ENCODE peak calls at places on chromosomes 6 and 20, in ten cellular contexts. One of them, this sample, is unnamed.

GRCh38 chr6:6748001-6748400 is 159.5 kb downstream of the LY86 start:
- DNase-seq in ACHN: no peak
- DNase-seq in right atrium auricular region: no peak
- DNase-seq in activated CD8-positive, alpha-beta memory T cell treated with anti-CD3 and anti-CD28 coated beads, Interleukin-2, amount 50 U/mL, for 4 hours: no peak
- DNase-seq in omental fat pad: no peak
- DNase-seq in stimulated activated effector memory CD8-positive, alpha-beta T cell treated with anti-CD3 and anti-CD28 coated beads, Interleukin-12 subunit alpha, Interleukin-12 subunit beta, amount 100 ng/mL, for 72 hours: no peak
- DNase-seq in stimulated activated CD4-positive, alpha-beta T cell treated with anti-CD3 and anti-CD28 coated beads, Interleukin-4, amount 100 ng/mL, for 1 hour: no peak
- DNase-seq in HTR-8/SVneo: no peak
- DNase-seq in GM12878: no peak
- DNase-seq in GM18507: no peak
- DNase-seq in this sample: no peak

GRCh38 chr20:35708502-35708901 is 9.3 kb downstream of the ROMO1 start:
- DNase-seq in stimulated activated effector memory CD8-positive, alpha-beta T cell treated with anti-CD3 and anti-CD28 coated beads, Interleukin-12 subunit alpha, Interleukin-12 subunit beta, amount 100 ng/mL, for 72 hours: no peak
- DNase-seq in stimulated activated CD4-positive, alpha-beta T cell treated with anti-CD3 and anti-CD28 coated beads, Interleukin-4, amount 100 ng/mL, for 1 hour: no peak
- DNase-seq in GM12878: no peak
- DNase-seq in ACHN: no peak
- DNase-seq in omental fat pad: no peak
- DNase-seq in right atrium auricular region: no peak
- DNase-seq in activated CD8-positive, alpha-beta memory T cell treated with anti-CD3 and anti-CD28 coated beads, Interleukin-2, amount 50 U/mL, for 4 hours: no peak
- DNase-seq in GM18507: no peak
- DNase-seq in HTR-8/SVneo: no peak
- DNase-seq in this sample: no peak

GRCh38 chr6:157249756-157250155 is 73.6 kb downstream of the TMEM242 start:
- DNase-seq in right atrium auricular region: no peak
- DNase-seq in GM18507: no peak
- DNase-seq in stimulated activated effector memory CD8-positive, alpha-beta T cell treated with anti-CD3 and anti-CD28 coated beads, Interleukin-12 subunit alpha, Interleukin-12 subunit beta, amount 100 ng/mL, for 72 hours: no peak
- DNase-seq in GM12878: no peak
- DNase-seq in activated CD8-positive, alpha-beta memory T cell treated with anti-CD3 and anti-CD28 coated beads, Interleukin-2, amount 50 U/mL, for 4 hours: no peak
- DNase-seq in stimulated activated CD4-positive, alpha-beta T cell treated with anti-CD3 and anti-CD28 coated beads, Interleukin-4, amount 100 ng/mL, for 1 hour: no peak
- DNase-seq in ACHN: no peak
- DNase-seq in omental fat pad: no peak
- DNase-seq in HTR-8/SVneo: no peak
- DNase-seq in this sample: no peak

GRCh38 chr20:13396036-13396435 is 175.0 kb downstream of the ISM1 start:
- DNase-seq in GM18507: no peak
- DNase-seq in activated CD8-positive, alpha-beta memory T cell treated with anti-CD3 and anti-CD28 coated beads, Interleukin-2, amount 50 U/mL, for 4 hours: no peak
- DNase-seq in HTR-8/SVneo: no peak
- DNase-seq in stimulated activated CD4-positive, alpha-beta T cell treated with anti-CD3 and anti-CD28 coated beads, Interleukin-4, amount 100 ng/mL, for 1 hour: no peak
- DNase-seq in GM12878: no peak
- DNase-seq in omental fat pad: no peak
- DNase-seq in stimulated activated effector memory CD8-positive, alpha-beta T cell treated with anti-CD3 and anti-CD28 coated beads, Interleukin-12 subunit alpha, Interleukin-12 subunit beta, amount 100 ng/mL, for 72 hours: no peak
- DNase-seq in right atrium auricular region: no peak
- DNase-seq in ACHN: no peak
- DNase-seq in this sample: no peak

GRCh38 chr6:107105511-107106116 is 9.7 kb downstream of the BEND3 start:
- DNase-seq in stimulated activated effector memory CD8-positive, alpha-beta T cell treated with anti-CD3 and anti-CD28 coated beads, Interleukin-12 subunit alpha, Interleukin-12 subunit beta, amount 100 ng/mL, for 72 hours: no peak
- DNase-seq in GM12878: no peak
- DNase-seq in HTR-8/SVneo: no peak
- DNase-seq in omental fat pad: no peak
- DNase-seq in stimulated activated CD4-positive, alpha-beta T cell treated with anti-CD3 and anti-CD28 coated beads, Interleukin-4, amount 100 ng/mL, for 1 hour: no peak
- DNase-seq in ACHN: no peak
- DNase-seq in right atrium auricular region: no peak
- DNase-seq in activated CD8-positive, alpha-beta memory T cell treated with anti-CD3 and anti-CD28 coated beads, Interleukin-2, amount 50 U/mL, for 4 hours: no peak
- DNase-seq in GM18507: no peak
- DNase-seq in this sample: no peak

GRCh38 chr20:43925786-43926185 is 11.1 kb downstream of the TOX2 start:
- DNase-seq in ACHN: no peak
- DNase-seq in right atrium auricular region: no peak
- DNase-seq in HTR-8/SVneo: peak
- DNase-seq in GM18507: no peak
- DNase-seq in omental fat pad: no peak
- DNase-seq in activated CD8-positive, alpha-beta memory T cell treated with anti-CD3 and anti-CD28 coated beads, Interleukin-2, amount 50 U/mL, for 4 hours: peak
- DNase-seq in GM12878: no peak
- DNase-seq in stimulated activated CD4-positive, alpha-beta T cell treated with anti-CD3 and anti-CD28 coated beads, Interleukin-4, amount 100 ng/mL, for 1 hour: no peak
- DNase-seq in stimulated activated effector memory CD8-positive, alpha-beta T cell treated with anti-CD3 and anti-CD28 coated beads, Interleukin-12 subunit alpha, Interleukin-12 subunit beta, amount 100 ng/mL, for 72 hours: no peak
- DNase-seq in this sample: peak

GRCh38 chr20:49649672-49650071 is 64.0 kb downstream of the B4GALT5 start:
- DNase-seq in omental fat pad: no peak
- DNase-seq in stimulated activated CD4-positive, alpha-beta T cell treated with anti-CD3 and anti-CD28 coated beads, Interleukin-4, amount 100 ng/mL, for 1 hour: no peak
- DNase-seq in activated CD8-positive, alpha-beta memory T cell treated with anti-CD3 and anti-CD28 coated beads, Interleukin-2, amount 50 U/mL, for 4 hours: no peak
- DNase-seq in GM12878: no peak
- DNase-seq in ACHN: no peak
- DNase-seq in GM18507: no peak
- DNase-seq in right atrium auricular region: no peak
- DNase-seq in stimulated activated effector memory CD8-positive, alpha-beta T cell treated with anti-CD3 and anti-CD28 coated beads, Interleukin-12 subunit alpha, Interleukin-12 subunit beta, amount 100 ng/mL, for 72 hours: no peak
- DNase-seq in HTR-8/SVneo: no peak
- DNase-seq in this sample: no peak

GRCh38 chr6:26064619-26065257 is 22.5 kb upstream of the HFE start:
- DNase-seq in HTR-8/SVneo: peak
- DNase-seq in right atrium auricular region: no peak
- DNase-seq in GM18507: no peak
- DNase-seq in stimulated activated CD4-positive, alpha-beta T cell treated with anti-CD3 and anti-CD28 coated beads, Interleukin-4, amount 100 ng/mL, for 1 hour: peak
- DNase-seq in stimulated activated effector memory CD8-positive, alpha-beta T cell treated with anti-CD3 and anti-CD28 coated beads, Interleukin-12 subunit alpha, Interleukin-12 subunit beta, amount 100 ng/mL, for 72 hours: no peak
- DNase-seq in activated CD8-positive, alpha-beta memory T cell treated with anti-CD3 and anti-CD28 coated beads, Interleukin-2, amount 50 U/mL, for 4 hours: peak
- DNase-seq in GM12878: no peak
- DNase-seq in omental fat pad: no peak
- DNase-seq in ACHN: peak
- DNase-seq in this sample: no peak

GRCh38 chr6:156017838-156018237 is 562.2 kb upstream of the NOX3 start:
- DNase-seq in activated CD8-positive, alpha-beta memory T cell treated with anti-CD3 and anti-CD28 coated beads, Interleukin-2, amount 50 U/mL, for 4 hours: no peak
- DNase-seq in stimulated activated CD4-positive, alpha-beta T cell treated with anti-CD3 and anti-CD28 coated beads, Interleukin-4, amount 100 ng/mL, for 1 hour: no peak
- DNase-seq in HTR-8/SVneo: no peak
- DNase-seq in right atrium auricular region: no peak
- DNase-seq in GM12878: no peak
- DNase-seq in GM18507: no peak
- DNase-seq in ACHN: no peak
- DNase-seq in stimulated activated effector memory CD8-positive, alpha-beta T cell treated with anti-CD3 and anti-CD28 coated beads, Interleukin-12 subunit alpha, Interleukin-12 subunit beta, amount 100 ng/mL, for 72 hours: no peak
- DNase-seq in omental fat pad: no peak
- DNase-seq in this sample: no peak

GRCh38 chr6:80610821-80611220 is 504.4 kb downstream of the BCKDHB start:
- DNase-seq in stimulated activated effector memory CD8-positive, alpha-beta T cell treated with anti-CD3 and anti-CD28 coated beads, Interleukin-12 subunit alpha, Interleukin-12 subunit beta, amount 100 ng/mL, for 72 hours: no peak
- DNase-seq in stimulated activated CD4-positive, alpha-beta T cell treated with anti-CD3 and anti-CD28 coated beads, Interleukin-4, amount 100 ng/mL, for 1 hour: no peak
- DNase-seq in ACHN: no peak
- DNase-seq in HTR-8/SVneo: no peak
- DNase-seq in GM12878: no peak
- DNase-seq in omental fat pad: no peak
- DNase-seq in GM18507: no peak
- DNase-seq in right atrium auricular region: no peak
- DNase-seq in activated CD8-positive, alpha-beta memory T cell treated with anti-CD3 and anti-CD28 coated beads, Interleukin-2, amount 50 U/mL, for 4 hours: no peak
- DNase-seq in this sample: no peak

GRCh38 chr20:23459431-23460112 is 6.9 kb upstream of the CST11 start:
- DNase-seq in stimulated activated effector memory CD8-positive, alpha-beta T cell treated with anti-CD3 and anti-CD28 coated beads, Interleukin-12 subunit alpha, Interleukin-12 subunit beta, amount 100 ng/mL, for 72 hours: no peak
- DNase-seq in right atrium auricular region: no peak
- DNase-seq in activated CD8-positive, alpha-beta memory T cell treated with anti-CD3 and anti-CD28 coated beads, Interleukin-2, amount 50 U/mL, for 4 hours: no peak
- DNase-seq in GM12878: no peak
- DNase-seq in stimulated activated CD4-positive, alpha-beta T cell treated with anti-CD3 and anti-CD28 coated beads, Interleukin-4, amount 100 ng/mL, for 1 hour: no peak
- DNase-seq in omental fat pad: no peak
- DNase-seq in ACHN: no peak
- DNase-seq in GM18507: no peak
- DNase-seq in HTR-8/SVneo: no peak
- DNase-seq in this sample: no peak

GRCh38 chr20:10644458-10645204 is 29.2 kb downstream of the JAG1 start:
- DNase-seq in activated CD8-positive, alpha-beta memory T cell treated with anti-CD3 and anti-CD28 coated beads, Interleukin-2, amount 50 U/mL, for 4 hours: no peak
- DNase-seq in ACHN: no peak
- DNase-seq in HTR-8/SVneo: no peak
- DNase-seq in stimulated activated effector memory CD8-positive, alpha-beta T cell treated with anti-CD3 and anti-CD28 coated beads, Interleukin-12 subunit alpha, Interleukin-12 subunit beta, amount 100 ng/mL, for 72 hours: no peak
- DNase-seq in stimulated activated CD4-positive, alpha-beta T cell treated with anti-CD3 and anti-CD28 coated beads, Interleukin-4, amount 100 ng/mL, for 1 hour: no peak
- DNase-seq in GM12878: peak
- DNase-seq in right atrium auricular region: no peak
- DNase-seq in omental fat pad: no peak
- DNase-seq in GM18507: peak
- DNase-seq in this sample: no peak

GRCh38 chr6:2862712-2863174 is 21.1 kb upstream of the SERPINB1 start:
- DNase-seq in stimulated activated effector memory CD8-positive, alpha-beta T cell treated with anti-CD3 and anti-CD28 coated beads, Interleukin-12 subunit alpha, Interleukin-12 subunit beta, amount 100 ng/mL, for 72 hours: no peak
- DNase-seq in omental fat pad: no peak
- DNase-seq in activated CD8-positive, alpha-beta memory T cell treated with anti-CD3 and anti-CD28 coated beads, Interleukin-2, amount 50 U/mL, for 4 hours: no peak
- DNase-seq in right atrium auricular region: no peak
- DNase-seq in GM18507: no peak
- DNase-seq in ACHN: no peak
- DNase-seq in GM12878: peak
- DNase-seq in HTR-8/SVneo: no peak
- DNase-seq in stimulated activated CD4-positive, alpha-beta T cell treated with anti-CD3 and anti-CD28 coated beads, Interleukin-4, amount 100 ng/mL, for 1 hour: no peak
- DNase-seq in this sample: no peak

GRCh38 chr6:39493717-39494116 is 171.2 kb upstream of the KCNK16 start:
- DNase-seq in GM12878: no peak
- DNase-seq in right atrium auricular region: no peak
- DNase-seq in stimulated activated effector memory CD8-positive, alpha-beta T cell treated with anti-CD3 and anti-CD28 coated beads, Interleukin-12 subunit alpha, Interleukin-12 subunit beta, amount 100 ng/mL, for 72 hours: no peak
- DNase-seq in ACHN: no peak
- DNase-seq in stimulated activated CD4-positive, alpha-beta T cell treated with anti-CD3 and anti-CD28 coated beads, Interleukin-4, amount 100 ng/mL, for 1 hour: no peak
- DNase-seq in HTR-8/SVneo: no peak
- DNase-seq in GM18507: no peak
- DNase-seq in activated CD8-positive, alpha-beta memory T cell treated with anti-CD3 and anti-CD28 coated beads, Interleukin-2, amount 50 U/mL, for 4 hours: no peak
- DNase-seq in omental fat pad: no peak
- DNase-seq in this sample: no peak

GRCh38 chr6:27095914-27096313 is 151.6 kb upstream of the PRSS16 start:
- DNase-seq in stimulated activated CD4-positive, alpha-beta T cell treated with anti-CD3 and anti-CD28 coated beads, Interleukin-4, amount 100 ng/mL, for 1 hour: no peak
- DNase-seq in activated CD8-positive, alpha-beta memory T cell treated with anti-CD3 and anti-CD28 coated beads, Interleukin-2, amount 50 U/mL, for 4 hours: no peak
- DNase-seq in stimulated activated effector memory CD8-positive, alpha-beta T cell treated with anti-CD3 and anti-CD28 coated beads, Interleukin-12 subunit alpha, Interleukin-12 subunit beta, amount 100 ng/mL, for 72 hours: no peak
- DNase-seq in right atrium auricular region: no peak
- DNase-seq in HTR-8/SVneo: no peak
- DNase-seq in GM18507: no peak
- DNase-seq in ACHN: no peak
- DNase-seq in omental fat pad: no peak
- DNase-seq in GM12878: no peak
- DNase-seq in this sample: no peak

GRCh38 chr6:37396571-37397185 is 36.3 kb upstream of the CMTR1 start:
- DNase-seq in activated CD8-positive, alpha-beta memory T cell treated with anti-CD3 and anti-CD28 coated beads, Interleukin-2, amount 50 U/mL, for 4 hours: no peak
- DNase-seq in omental fat pad: no peak
- DNase-seq in stimulated activated effector memory CD8-positive, alpha-beta T cell treated with anti-CD3 and anti-CD28 coated beads, Interleukin-12 subunit alpha, Interleukin-12 subunit beta, amount 100 ng/mL, for 72 hours: no peak
- DNase-seq in right atrium auricular region: no peak
- DNase-seq in GM18507: no peak
- DNase-seq in stimulated activated CD4-positive, alpha-beta T cell treated with anti-CD3 and anti-CD28 coated beads, Interleukin-4, amount 100 ng/mL, for 1 hour: no peak
- DNase-seq in ACHN: no peak
- DNase-seq in HTR-8/SVneo: no peak
- DNase-seq in GM12878: no peak
- DNase-seq in this sample: no peak

GRCh38 chr20:872855-873520 is 39.5 kb downstream of the FAM110A start:
- DNase-seq in stimulated activated effector memory CD8-positive, alpha-beta T cell treated with anti-CD3 and anti-CD28 coated beads, Interleukin-12 subunit alpha, Interleukin-12 subunit beta, amount 100 ng/mL, for 72 hours: no peak
- DNase-seq in GM18507: no peak
- DNase-seq in stimulated activated CD4-positive, alpha-beta T cell treated with anti-CD3 and anti-CD28 coated beads, Interleukin-4, amount 100 ng/mL, for 1 hour: no peak
- DNase-seq in activated CD8-positive, alpha-beta memory T cell treated with anti-CD3 and anti-CD28 coated beads, Interleukin-2, amount 50 U/mL, for 4 hours: no peak
- DNase-seq in right atrium auricular region: no peak
- DNase-seq in omental fat pad: no peak
- DNase-seq in HTR-8/SVneo: no peak
- DNase-seq in GM12878: no peak
- DNase-seq in ACHN: no peak
- DNase-seq in this sample: no peak

GRCh38 chr6:83514877-83515466 is 2.6 kb downstream of the PRSS35 start:
- DNase-seq in stimulated activated CD4-positive, alpha-beta T cell treated with anti-CD3 and anti-CD28 coated beads, Interleukin-4, amount 100 ng/mL, for 1 hour: no peak
- DNase-seq in GM18507: peak
- DNase-seq in activated CD8-positive, alpha-beta memory T cell treated with anti-CD3 and anti-CD28 coated beads, Interleukin-2, amount 50 U/mL, for 4 hours: no peak
- DNase-seq in stimulated activated effector memory CD8-positive, alpha-beta T cell treated with anti-CD3 and anti-CD28 coated beads, Interleukin-12 subunit alpha, Interleukin-12 subunit beta, amount 100 ng/mL, for 72 hours: no peak
- DNase-seq in GM12878: peak
- DNase-seq in omental fat pad: no peak
- DNase-seq in right atrium auricular region: no peak
- DNase-seq in ACHN: peak
- DNase-seq in HTR-8/SVneo: peak
- DNase-seq in this sample: peak

GRCh38 chr6:153938876-153939275 is 100.2 kb upstream of the OPRM1 start:
- DNase-seq in omental fat pad: no peak
- DNase-seq in activated CD8-positive, alpha-beta memory T cell treated with anti-CD3 and anti-CD28 coated beads, Interleukin-2, amount 50 U/mL, for 4 hours: no peak
- DNase-seq in HTR-8/SVneo: no peak
- DNase-seq in GM18507: no peak
- DNase-seq in right atrium auricular region: no peak
- DNase-seq in stimulated activated effector memory CD8-positive, alpha-beta T cell treated with anti-CD3 and anti-CD28 coated beads, Interleukin-12 subunit alpha, Interleukin-12 subunit beta, amount 100 ng/mL, for 72 hours: no peak
- DNase-seq in ACHN: no peak
- DNase-seq in stimulated activated CD4-positive, alpha-beta T cell treated with anti-CD3 and anti-CD28 coated beads, Interleukin-4, amount 100 ng/mL, for 1 hour: no peak
- DNase-seq in GM12878: no peak
- DNase-seq in this sample: no peak

GRCh38 chr20:37560629-37561028 is 33.0 kb upstream of the BLCAP start:
- DNase-seq in HTR-8/SVneo: no peak
- DNase-seq in ACHN: no peak
- DNase-seq in omental fat pad: no peak
- DNase-seq in stimulated activated effector memory CD8-positive, alpha-beta T cell treated with anti-CD3 and anti-CD28 coated beads, Interleukin-12 subunit alpha, Interleukin-12 subunit beta, amount 100 ng/mL, for 72 hours: no peak
- DNase-seq in GM12878: no peak
- DNase-seq in stimulated activated CD4-positive, alpha-beta T cell treated with anti-CD3 and anti-CD28 coated beads, Interleukin-4, amount 100 ng/mL, for 1 hour: no peak
- DNase-seq in GM18507: no peak
- DNase-seq in right atrium auricular region: no peak
- DNase-seq in activated CD8-positive, alpha-beta memory T cell treated with anti-CD3 and anti-CD28 coated beads, Interleukin-2, amount 50 U/mL, for 4 hours: no peak
- DNase-seq in this sample: no peak

GRCh38 chr6:86079938-86080337 is 437.3 kb upstream of the SYNCRIP start:
- DNase-seq in GM18507: no peak
- DNase-seq in activated CD8-positive, alpha-beta memory T cell treated with anti-CD3 and anti-CD28 coated beads, Interleukin-2, amount 50 U/mL, for 4 hours: no peak
- DNase-seq in stimulated activated effector memory CD8-positive, alpha-beta T cell treated with anti-CD3 and anti-CD28 coated beads, Interleukin-12 subunit alpha, Interleukin-12 subunit beta, amount 100 ng/mL, for 72 hours: no peak
- DNase-seq in ACHN: no peak
- DNase-seq in GM12878: no peak
- DNase-seq in omental fat pad: no peak
- DNase-seq in right atrium auricular region: no peak
- DNase-seq in stimulated activated CD4-positive, alpha-beta T cell treated with anti-CD3 and anti-CD28 coated beads, Interleukin-4, amount 100 ng/mL, for 1 hour: no peak
- DNase-seq in HTR-8/SVneo: no peak
- DNase-seq in this sample: no peak

GRCh38 chr20:23314714-23315498 is 35.7 kb upstream of the NXT1 start:
- DNase-seq in right atrium auricular region: no peak
- DNase-seq in GM12878: no peak
- DNase-seq in HTR-8/SVneo: no peak
- DNase-seq in activated CD8-positive, alpha-beta memory T cell treated with anti-CD3 and anti-CD28 coated beads, Interleukin-2, amount 50 U/mL, for 4 hours: no peak
- DNase-seq in omental fat pad: no peak
- DNase-seq in ACHN: no peak
- DNase-seq in stimulated activated effector memory CD8-positive, alpha-beta T cell treated with anti-CD3 and anti-CD28 coated beads, Interleukin-12 subunit alpha, Interleukin-12 subunit beta, amount 100 ng/mL, for 72 hours: no peak
- DNase-seq in GM18507: no peak
- DNase-seq in stimulated activated CD4-positive, alpha-beta T cell treated with anti-CD3 and anti-CD28 coated beads, Interleukin-4, amount 100 ng/mL, for 1 hour: no peak
- DNase-seq in this sample: no peak

GRCh38 chr6:44715188-44715587 is 327.7 kb downstream of the CDC5L start:
- DNase-seq in GM12878: no peak
- DNase-seq in stimulated activated CD4-positive, alpha-beta T cell treated with anti-CD3 and anti-CD28 coated beads, Interleukin-4, amount 100 ng/mL, for 1 hour: no peak
- DNase-seq in stimulated activated effector memory CD8-positive, alpha-beta T cell treated with anti-CD3 and anti-CD28 coated beads, Interleukin-12 subunit alpha, Interleukin-12 subunit beta, amount 100 ng/mL, for 72 hours: no peak
- DNase-seq in right atrium auricular region: no peak
- DNase-seq in GM18507: no peak
- DNase-seq in ACHN: no peak
- DNase-seq in omental fat pad: no peak
- DNase-seq in activated CD8-positive, alpha-beta memory T cell treated with anti-CD3 and anti-CD28 coated beads, Interleukin-2, amount 50 U/mL, for 4 hours: no peak
- DNase-seq in HTR-8/SVneo: no peak
- DNase-seq in this sample: no peak

GRCh38 chr6:167836722-167837121 is 10.0 kb downstream of the AFDN start:
- DNase-seq in right atrium auricular region: no peak
- DNase-seq in stimulated activated CD4-positive, alpha-beta T cell treated with anti-CD3 and anti-CD28 coated beads, Interleukin-4, amount 100 ng/mL, for 1 hour: no peak
- DNase-seq in stimulated activated effector memory CD8-positive, alpha-beta T cell treated with anti-CD3 and anti-CD28 coated beads, Interleukin-12 subunit alpha, Interleukin-12 subunit beta, amount 100 ng/mL, for 72 hours: no peak
- DNase-seq in ACHN: no peak
- DNase-seq in omental fat pad: no peak
- DNase-seq in GM12878: no peak
- DNase-seq in GM18507: no peak
- DNase-seq in activated CD8-positive, alpha-beta memory T cell treated with anti-CD3 and anti-CD28 coated beads, Interleukin-2, amount 50 U/mL, for 4 hours: no peak
- DNase-seq in HTR-8/SVneo: no peak
- DNase-seq in this sample: no peak

GRCh38 chr6:116511424-116512131 is at the start of gene CALHM5:
- DNase-seq in HTR-8/SVneo: peak
- DNase-seq in stimulated activated effector memory CD8-positive, alpha-beta T cell treated with anti-CD3 and anti-CD28 coated beads, Interleukin-12 subunit alpha, Interleukin-12 subunit beta, amount 100 ng/mL, for 72 hours: no peak
- DNase-seq in GM12878: no peak
- DNase-seq in omental fat pad: no peak
- DNase-seq in right atrium auricular region: peak
- DNase-seq in activated CD8-positive, alpha-beta memory T cell treated with anti-CD3 and anti-CD28 coated beads, Interleukin-2, amount 50 U/mL, for 4 hours: no peak
- DNase-seq in stimulated activated CD4-positive, alpha-beta T cell treated with anti-CD3 and anti-CD28 coated beads, Interleukin-4, amount 100 ng/mL, for 1 hour: no peak
- DNase-seq in GM18507: no peak
- DNase-seq in ACHN: peak
- DNase-seq in this sample: peak

GRCh38 chr6:21593927-21594421 is 423 bp downstream of the SOX4 start:
- DNase-seq in stimulated activated CD4-positive, alpha-beta T cell treated with anti-CD3 and anti-CD28 coated beads, Interleukin-4, amount 100 ng/mL, for 1 hour: peak
- DNase-seq in stimulated activated effector memory CD8-positive, alpha-beta T cell treated with anti-CD3 and anti-CD28 coated beads, Interleukin-12 subunit alpha, Interleukin-12 subunit beta, amount 100 ng/mL, for 72 hours: no peak
- DNase-seq in omental fat pad: no peak
- DNase-seq in HTR-8/SVneo: no peak
- DNase-seq in activated CD8-positive, alpha-beta memory T cell treated with anti-CD3 and anti-CD28 coated beads, Interleukin-2, amount 50 U/mL, for 4 hours: peak
- DNase-seq in ACHN: peak
- DNase-seq in GM18507: no peak
- DNase-seq in GM12878: no peak
- DNase-seq in right atrium auricular region: no peak
- DNase-seq in this sample: no peak

GRCh38 chr20:48826883-48827771 is 672 bp downstream of the PREX1 start:
- DNase-seq in stimulated activated effector memory CD8-positive, alpha-beta T cell treated with anti-CD3 and anti-CD28 coated beads, Interleukin-12 subunit alpha, Interleukin-12 subunit beta, amount 100 ng/mL, for 72 hours: peak
- DNase-seq in GM18507: no peak
- DNase-seq in activated CD8-positive, alpha-beta memory T cell treated with anti-CD3 and anti-CD28 coated beads, Interleukin-2, amount 50 U/mL, for 4 hours: peak
- DNase-seq in ACHN: peak
- DNase-seq in right atrium auricular region: no peak
- DNase-seq in omental fat pad: no peak
- DNase-seq in HTR-8/SVneo: peak
- DNase-seq in GM12878: no peak
- DNase-seq in stimulated activated CD4-positive, alpha-beta T cell treated with anti-CD3 and anti-CD28 coated beads, Interleukin-4, amount 100 ng/mL, for 1 hour: peak
- DNase-seq in this sample: peak

GRCh38 chr6:136640132-136640915 is 90.1 kb upstream of the MAP7 start:
- DNase-seq in right atrium auricular region: peak
- DNase-seq in stimulated activated effector memory CD8-positive, alpha-beta T cell treated with anti-CD3 and anti-CD28 coated beads, Interleukin-12 subunit alpha, Interleukin-12 subunit beta, amount 100 ng/mL, for 72 hours: no peak
- DNase-seq in GM12878: no peak
- DNase-seq in GM18507: no peak
- DNase-seq in ACHN: no peak
- DNase-seq in omental fat pad: no peak
- DNase-seq in HTR-8/SVneo: no peak
- DNase-seq in stimulated activated CD4-positive, alpha-beta T cell treated with anti-CD3 and anti-CD28 coated beads, Interleukin-4, amount 100 ng/mL, for 1 hour: no peak
- DNase-seq in activated CD8-positive, alpha-beta memory T cell treated with anti-CD3 and anti-CD28 coated beads, Interleukin-2, amount 50 U/mL, for 4 hours: no peak
- DNase-seq in this sample: no peak

This sample was measured in T1000.